ENCODE peak calls at places on chromosomes 6 and 20, in nine cellular contexts. A is HFF-Myc; E is ELR; F is activated T-helper 1 cell treated with anti-CD3 and anti-CD28 coated beads, Interleukin-12 subunit alpha, Interleukin-12 subunit beta, Interleukin-2, Interleukin-4 antibody, amounts not matched to agents 30 ng/mL and 10 ng/mL and 1 ng/mL, durations not matched to agents 14 hours and 24 hours and 36 hours; D is WTC11; H is GM10248; B is LoVo; U is T-helper 2 cell; N is left colon. X is an unnamed sample.

GRCh38 chr6:112218563-112218962 is 35.8 kb downstream of the LAMA4 start:
- DNase-seq in A (no peak), E (no peak), F (no peak), D (peak), H (no peak), B (peak), U (no peak), N (peak), X (no peak)

GRCh38 chr6:149445095-149445466 is 39.7 kb downstream of the ZC3H12D start:
- DNase-seq in A (no peak), E (no peak), F (no peak), D (no peak), H (no peak), B (no peak), U (no peak), N (no peak), X (peak)

GRCh38 chr20:3420211-3420707 is 12.8 kb upstream of the DNAAF9 start:
- DNase-seq in A (no peak), E (peak), F (peak), D (no peak), H (peak), B (peak), U (peak), N (peak), X (no peak)

GRCh38 chr6:16474834-16475781 is 236.7 kb downstream of the GMPR start:
- DNase-seq in A (no peak), E (no peak), F (no peak), D (no peak), H (no peak), B (no peak), U (no peak), N (no peak), X (no peak)

GRCh38 chr6:119575721-119576120 is 226.2 kb upstream of the MAN1A1 start:
- DNase-seq in A (peak), E (peak), F (no peak), D (no peak), H (no peak), B (no peak), U (no peak), N (no peak), X (no peak)

GRCh38 chr20:263701-264100 is 6.2 kb downstream of the DEFB132 start:
- DNase-seq in A (no peak), E (no peak), F (no peak), D (no peak), H (no peak), B (no peak), U (no peak), N (no peak), X (no peak)

GRCh38 chr6:13554929-13555333 is 19.5 kb upstream of the SIRT5 start:
- DNase-seq in A (no peak), E (peak), F (no peak), D (peak), H (no peak), B (no peak), U (no peak), N (no peak), X (no peak)

GRCh38 chr6:130222775-130223174 is at the start of gene SAMD3:
- DNase-seq in A (no peak), E (no peak), F (no peak), D (no peak), H (no peak), B (no peak), U (no peak), N (no peak), X (no peak)

X was measured in NCI-H524.